ENCODE peak calls at places on chromosomes 13 and 19, in five cellular contexts. S is ovary, T is NCI-H1105, M is COR-L47, B is GM19239. C is an unnamed sample.

GRCh38 chr13:45441633-45442032 is 23.1 kb upstream of the COG3 start:
- DNase-seq in B (peak), M (no peak), T (no peak), S (no peak), C (no peak)

GRCh38 chr19:57403737-57404537 is 7.0 kb upstream of the ZNF17 start:
- DNase-seq in B (no peak), T (no peak), M (no peak), S (no peak), C (no peak)

GRCh38 chr13:101881593-101881992 is 429.1 kb downstream of the ITGBL1 start:
- DNase-seq in M (no peak), B (no peak), S (no peak), T (no peak), C (no peak)

GRCh38 chr13:48808689-48809088 is 155.0 kb downstream of the CYSLTR2 start:
- DNase-seq in T (no peak), B (no peak), M (no peak), S (no peak), C (no peak)

GRCh38 chr13:104586010-104586746 is 1520.0 kb upstream of the SLC10A2 start:
- DNase-seq in S (no peak), T (no peak), M (no peak), B (no peak), C (no peak)

GRCh38 chr19:8610041-8610927 is at the start of gene ADAMTS10:
- DNase-seq in S (peak), M (no peak), B (no peak), T (no peak), C (no peak)

GRCh38 chr19:16088985-16089846 is 12.9 kb downstream of the TPM4 start:
- DNase-seq in B (no peak), T (no peak), S (no peak), M (no peak), C (no peak)

GRCh38 chr19:35066691-35067563 is 25.4 kb downstream of the HPN start:
- DNase-seq in S (peak), M (peak), B (peak), T (peak), C (peak)

GRCh38 chr13:63198076-63198475 is 1782.4 kb upstream of the PCDH20 start:
- DNase-seq in M (no peak), B (no peak), S (no peak), T (peak), C (no peak)

GRCh38 chr19:16887353-16888265 is 1.2 kb upstream of the F2RL3 start:
- DNase-seq in S (no peak), T (no peak), M (no peak), B (no peak), C (no peak)

GRCh38 chr19:34856052-34856451 is 70.7 kb upstream of the ZNF30 start:
- DNase-seq in S (no peak), T (no peak), B (no peak), M (no peak), C (no peak)

GRCh38 chr19:12834976-12835757 is 788 bp upstream of the RTBDN start:
- DNase-seq in B (no peak), T (no peak), M (peak), S (no peak), C (no peak)

GRCh38 chr13:33033361-33033812 is 17.2 kb downstream of the KL start:
- DNase-seq in T (no peak), S (no peak), M (no peak), B (no peak), C (no peak)

GRCh38 chr13:21152251-21152899 is 24.0 kb downstream of the SKA3 start:
- DNase-seq in S (no peak), M (no peak), T (no peak), B (no peak), C (no peak)

GRCh38 chr19:44024900-44025216 is 321 bp upstream of the ZNF222 start:
- DNase-seq in M (no peak), T (no peak), B (no peak), S (no peak), C (no peak)

GRCh38 chr19:51595190-51595589 is 24.1 kb downstream of the ZNF175 start:
- DNase-seq in S (no peak), M (no peak), B (no peak), T (no peak), C (no peak)

GRCh38 chr19:1237027-1237659 is 662 bp downstream of the CBARP start:
- DNase-seq in S (no peak), T (no peak), M (no peak), B (no peak), C (no peak)

GRCh38 chr19:11208526-11209471 is 11.5 kb upstream of the KANK2 start:
- DNase-seq in T (no peak), B (no peak), M (no peak), S (no peak), C (no peak)

GRCh38 chr13:42001580-42001979 is 40.7 kb upstream of the VWA8 start:
- DNase-seq in S (peak), T (no peak), B (no peak), M (no peak), C (no peak)

GRCh38 chr19:17078920-17079709 is 3.5 kb downstream of the MYO9B start:
- DNase-seq in S (no peak), M (no peak), T (no peak), B (no peak), C (no peak)

GRCh38 chr13:27810461-27810860 is 18.2 kb downstream of the GSX1 start:
- DNase-seq in S (no peak), M (no peak), B (no peak), T (no peak), C (no peak)

GRCh38 chr13:111846396-111847174 is 220.4 kb upstream of the SOX1 start:
- DNase-seq in S (no peak), T (no peak), M (peak), B (no peak), C (no peak)

GRCh38 chr13:110306340-110306959 is 507 bp downstream of the COL4A1 start:
- DNase-seq in S (peak), M (no peak), B (no peak), T (no peak), C (no peak)

GRCh38 chr13:104597554-104598240 is 1531.5 kb upstream of the SLC10A2 start:
- DNase-seq in M (no peak), T (no peak), B (no peak), S (no peak), C (no peak)

GRCh38 chr19:51654783-51655182 is 8.2 kb upstream of the SIGLEC14 start:
- DNase-seq in M (no peak), B (no peak), T (no peak), S (no peak), C (no peak)

GRCh38 chr13:106242554-106242953 is 292.9 kb downstream of the EFNB2 start:
- DNase-seq in T (no peak), B (no peak), M (no peak), S (no peak), C (no peak)

GRCh38 chr13:81171065-81171647 is 830.2 kb upstream of the SPRY2 start:
- DNase-seq in M (peak), S (no peak), T (no peak), B (no peak), C (peak)

GRCh38 chr19:53871448-53871847 is 3.8 kb downstream of the MYADM start:
- DNase-seq in T (no peak), B (no peak), S (no peak), M (no peak), C (no peak)

GRCh38 chr13:99955747-99956472 is 15.7 kb downstream of the ZIC5 start:
- DNase-seq in B (no peak), M (no peak), T (no peak), S (no peak), C (no peak)